ENCODE peak calls at places on chromosomes 12 and 14, in four cellular contexts. One of them, this sample, is unnamed. For H3K4me1, the result is how much of the 10 kb centered on the place peaks cover.

GRCh38 chr12:30624009-30624408 is 71.7 kb downstream of the IPO8 start:
- DNase-seq in H9: no peak
- DNase-seq in left ventricle myocardium inferior: no peak
- DNase-seq in OCI-LY7: no peak
- DNase-seq in this sample: no peak

GRCh38 chr12:46456356-46457334 is 84.1 kb upstream of the SLC38A2 start:
- DNase-seq in H9: no peak
- DNase-seq in left ventricle myocardium inferior: no peak
- DNase-seq in OCI-LY7: no peak
- DNase-seq in this sample: no peak

GRCh38 chr12:124032265-124032886 is 59.4 kb downstream of the ZNF664 start:
- DNase-seq in OCI-LY7: peak
- DNase-seq in left ventricle myocardium inferior: no peak
- DNase-seq in H9: peak
- DNase-seq in this sample: no peak

GRCh38 chr12:75135021-75135420 is 74.6 kb downstream of the KCNC2 start:
- DNase-seq in left ventricle myocardium inferior: no peak
- DNase-seq in H9: no peak
- DNase-seq in OCI-LY7: no peak
- DNase-seq in this sample: no peak

GRCh38 chr12:124655317-124656213 is 88.2 kb upstream of the NCOR2 start:
- DNase-seq in left ventricle myocardium inferior: peak
- DNase-seq in H9: peak
- DNase-seq in OCI-LY7: no peak
- DNase-seq in this sample: peak

GRCh38 chr12:74985986-74986319 is 223.7 kb downstream of the KCNC2 start:
- DNase-seq in H9: no peak
- DNase-seq in left ventricle myocardium inferior: no peak
- DNase-seq in OCI-LY7: no peak
- DNase-seq in this sample: no peak

GRCh38 chr14:79915411-79915810 is 295.9 kb downstream of the DIO2 start:
- DNase-seq in H9: no peak
- DNase-seq in OCI-LY7: no peak
- DNase-seq in left ventricle myocardium inferior: no peak
- DNase-seq in this sample: no peak

GRCh38 chr12:66203820-66204219 is 14.8 kb downstream of the IRAK3 start:
- DNase-seq in OCI-LY7: no peak
- DNase-seq in left ventricle myocardium inferior: no peak
- DNase-seq in H9: no peak
- DNase-seq in this sample: no peak

GRCh38 chr12:117344716-117345115 is 16.7 kb downstream of the NOS1 start:
- DNase-seq in OCI-LY7: no peak
- DNase-seq in left ventricle myocardium inferior: no peak
- DNase-seq in H9: no peak
- DNase-seq in this sample: no peak

GRCh38 chr12:130068741-130069140 is 93.5 kb upstream of the FZD10 start:
- DNase-seq in H9: no peak
- DNase-seq in left ventricle myocardium inferior: no peak
- DNase-seq in OCI-LY7: no peak
- DNase-seq in this sample: no peak

GRCh38 chr14:22614240-22614799 is 16.2 kb downstream of the ABHD4 start:
- DNase-seq in H9: no peak
- DNase-seq in OCI-LY7: peak
- DNase-seq in left ventricle myocardium inferior: no peak
- DNase-seq in this sample: no peak

GRCh38 chr14:97298331-97298730 is 501.1 kb downstream of the VRK1 start:
- DNase-seq in OCI-LY7: no peak
- DNase-seq in left ventricle myocardium inferior: no peak
- DNase-seq in H9: peak
- DNase-seq in this sample: no peak

GRCh38 chr12:50862316-50862715 is 19.6 kb downstream of the TMPRSS12 start:
- DNase-seq in H9: no peak
- DNase-seq in left ventricle myocardium inferior: no peak
- DNase-seq in OCI-LY7: no peak
- DNase-seq in this sample: no peak

GRCh38 chr12:114628199-114628598 is 55.8 kb downstream of the TBX3 start:
- DNase-seq in H9: peak
- DNase-seq in OCI-LY7: no peak
- DNase-seq in left ventricle myocardium inferior: no peak
- DNase-seq in this sample: no peak

GRCh38 chr14:93016275-93016845 is 93.4 kb downstream of the CHGA start:
- DNase-seq in H9: no peak
- DNase-seq in OCI-LY7: no peak
- DNase-seq in left ventricle myocardium inferior: no peak
- DNase-seq in this sample: no peak
- H3K4me1 ChIP-seq in H9: under half
- H3K4me1 ChIP-seq in OCI-LY7: under half
- H3K4me1 ChIP-seq in left ventricle myocardium inferior: half or more
- H3K4me1 ChIP-seq in this sample: half or more

DNA sequence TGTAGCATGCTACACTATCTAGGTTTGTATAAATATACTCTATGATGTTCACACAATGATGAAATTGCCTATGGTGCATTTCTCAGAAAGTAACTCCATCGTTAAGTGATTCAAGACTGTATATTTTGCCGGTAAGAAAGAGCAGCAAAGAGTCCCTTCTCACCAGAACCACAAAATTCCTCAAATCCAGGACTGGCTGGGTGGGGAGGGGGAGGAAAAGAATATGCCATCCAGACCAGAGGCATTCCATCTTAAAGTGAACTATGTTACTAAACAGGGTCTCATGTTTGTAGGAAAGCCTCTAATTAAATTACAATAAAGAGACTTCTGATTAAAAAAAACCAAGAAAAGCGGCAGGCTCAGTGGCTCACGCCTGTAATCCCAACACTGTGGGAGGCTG is 11.5 kb downstream of the UBE2N start:
- DNase-seq in H9: no peak
- DNase-seq in OCI-LY7: no peak
- DNase-seq in left ventricle myocardium inferior: no peak
- DNase-seq in this sample: no peak
- H3K4me1 ChIP-seq in H9: under half
- H3K4me1 ChIP-seq in OCI-LY7: half or more
- H3K4me1 ChIP-seq in left ventricle myocardium inferior: half or more
- H3K4me1 ChIP-seq in this sample: under half

GRCh38 chr12:113071427-113072112 is 15.0 kb downstream of the DTX1 start:
- DNase-seq in left ventricle myocardium inferior: no peak
- DNase-seq in H9: peak
- DNase-seq in OCI-LY7: no peak
- DNase-seq in this sample: no peak

GRCh38 chr12:113069751-113070116 is 13.2 kb downstream of the DTX1 start:
- DNase-seq in OCI-LY7: no peak
- DNase-seq in H9: no peak
- DNase-seq in left ventricle myocardium inferior: no peak
- DNase-seq in this sample: no peak

GRCh38 chr12:113069149-113069548 is 12.6 kb downstream of the DTX1 start:
- DNase-seq in OCI-LY7: no peak
- DNase-seq in left ventricle myocardium inferior: no peak
- DNase-seq in H9: peak
- DNase-seq in this sample: no peak

GRCh38 chr12:113071063-113071426 is 14.5 kb downstream of the DTX1 start:
- DNase-seq in OCI-LY7: no peak
- DNase-seq in left ventricle myocardium inferior: peak
- DNase-seq in H9: no peak
- DNase-seq in this sample: no peak

DNA sequence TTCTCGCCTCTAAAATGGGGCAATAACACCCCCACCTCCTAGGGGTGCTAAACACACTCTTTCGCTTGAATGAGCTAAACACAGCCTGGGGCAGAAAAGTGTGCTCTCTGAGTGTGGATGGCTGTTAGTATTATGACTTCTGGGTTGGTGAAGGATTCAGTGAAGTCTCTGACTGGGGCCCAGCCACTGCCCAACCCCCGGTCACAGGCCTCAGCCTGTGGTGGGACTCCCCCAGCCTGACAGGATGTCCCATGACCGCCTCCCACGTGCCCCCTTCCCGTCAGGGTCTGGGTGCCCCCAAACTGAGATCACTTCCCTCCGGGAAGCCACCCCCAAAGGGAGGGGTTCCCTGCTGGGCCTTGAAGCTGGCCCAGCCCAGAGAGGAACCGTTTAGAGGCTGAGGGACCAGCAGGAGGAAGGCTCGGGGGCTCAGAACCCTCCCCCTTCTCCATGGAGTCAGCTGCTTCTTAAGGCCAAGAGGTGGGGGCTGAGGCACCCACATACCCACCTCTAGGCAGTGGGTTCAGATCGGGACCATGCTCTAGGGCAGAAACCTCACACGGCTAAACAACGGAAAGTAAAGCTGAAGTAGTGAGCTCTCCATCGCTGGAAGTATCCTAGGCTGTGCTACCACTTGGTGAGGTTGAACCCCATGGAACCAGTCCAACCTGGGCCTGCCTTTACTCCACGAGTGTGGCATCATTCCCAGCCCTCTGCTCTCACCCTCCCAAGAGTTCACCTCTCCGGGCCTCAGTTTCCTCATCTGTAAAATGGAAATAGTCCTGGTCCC is 13.8 kb downstream of the DTX1 start:
- DNase-seq in H9: no peak
- DNase-seq in OCI-LY7: peak
- DNase-seq in left ventricle myocardium inferior: peak
- DNase-seq in this sample: no peak
- H3K4me1 ChIP-seq in H9: under half
- H3K4me1 ChIP-seq in OCI-LY7: half or more
- H3K4me1 ChIP-seq in left ventricle myocardium inferior: under half
- H3K4me1 ChIP-seq in this sample: under half

GRCh38 chr14:104218361-104219180 is 80.2 kb downstream of the KIF26A start:
- DNase-seq in H9: no peak
- DNase-seq in left ventricle myocardium inferior: peak
- DNase-seq in OCI-LY7: no peak
- DNase-seq in this sample: no peak
- H3K4me1 ChIP-seq in H9: under half
- H3K4me1 ChIP-seq in left ventricle myocardium inferior: under half
- H3K4me1 ChIP-seq in OCI-LY7: under half
- H3K4me1 ChIP-seq in this sample: under half

GRCh38 chr12:48025281-48025680 is 21.0 kb upstream of the COL2A1 start:
- DNase-seq in OCI-LY7: no peak
- DNase-seq in left ventricle myocardium inferior: no peak
- DNase-seq in H9: no peak
- DNase-seq in this sample: no peak

GRCh38 chr12:48026081-48026827 is 22.0 kb upstream of the COL2A1 start:
- DNase-seq in left ventricle myocardium inferior: no peak
- DNase-seq in OCI-LY7: no peak
- DNase-seq in H9: no peak
- DNase-seq in this sample: no peak

GRCh38 chr12:48022676-48023385 is 18.6 kb upstream of the COL2A1 start:
- DNase-seq in H9: no peak
- DNase-seq in OCI-LY7: no peak
- DNase-seq in left ventricle myocardium inferior: no peak
- DNase-seq in this sample: no peak

GRCh38 chr12:48023386-48023785 is 19.1 kb upstream of the COL2A1 start:
- DNase-seq in left ventricle myocardium inferior: peak
- DNase-seq in H9: no peak
- DNase-seq in OCI-LY7: no peak
- DNase-seq in this sample: no peak

GRCh38 chr12:48024735-48025134 is 20.5 kb upstream of the COL2A1 start:
- DNase-seq in H9: no peak
- DNase-seq in OCI-LY7: no peak
- DNase-seq in left ventricle myocardium inferior: no peak
- DNase-seq in this sample: no peak
- H3K4me1 ChIP-seq in H9: under half
- H3K4me1 ChIP-seq in OCI-LY7: under half
- H3K4me1 ChIP-seq in left ventricle myocardium inferior: under half
- H3K4me1 ChIP-seq in this sample: under half

DNA sequence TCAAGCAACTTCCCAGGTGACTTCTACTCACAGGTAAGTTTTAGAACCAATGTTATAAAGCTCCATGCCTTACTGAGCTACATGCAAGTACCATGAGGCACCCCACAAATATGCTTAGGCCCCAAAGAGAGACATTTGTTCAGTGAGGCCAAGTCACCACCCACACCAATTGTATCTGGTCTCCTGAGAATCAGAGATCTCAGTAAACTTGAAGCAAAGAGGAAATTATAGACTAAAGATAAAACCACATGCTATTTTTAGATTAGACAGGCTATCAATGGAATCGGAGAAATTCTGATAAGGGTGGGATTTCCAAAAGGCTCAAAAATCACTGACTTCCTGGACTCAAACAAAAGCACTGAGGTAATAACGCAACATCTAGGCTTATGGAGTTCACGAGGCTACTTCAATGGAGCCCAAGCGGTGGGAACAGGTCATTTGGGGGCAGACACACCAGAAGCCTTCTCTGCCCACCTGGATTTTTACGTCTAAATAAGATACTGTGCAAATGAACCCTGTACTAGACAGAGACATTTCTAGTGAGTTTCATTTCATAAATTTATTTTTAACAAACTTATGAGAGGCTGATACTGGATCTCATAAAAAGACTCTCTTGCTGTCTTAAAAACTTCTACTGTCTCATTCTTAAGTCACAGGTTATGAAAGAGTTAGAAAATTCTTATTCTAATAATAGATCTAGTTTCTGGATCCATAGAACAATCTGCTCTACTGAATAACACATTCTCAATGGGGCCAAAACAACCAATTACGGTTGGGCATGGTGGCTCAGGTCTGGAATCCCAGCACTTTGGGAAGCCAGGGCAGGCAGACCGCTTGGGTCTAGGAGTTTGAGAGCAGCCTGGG is 7.7 kb downstream of the SLC15A4 start:
- DNase-seq in OCI-LY7: no peak
- DNase-seq in H9: no peak
- DNase-seq in left ventricle myocardium inferior: no peak
- DNase-seq in this sample: no peak
- H3K4me1 ChIP-seq in OCI-LY7: half or more
- H3K4me1 ChIP-seq in H9: under half
- H3K4me1 ChIP-seq in left ventricle myocardium inferior: half or more
- H3K4me1 ChIP-seq in this sample: under half